ENCODE peak calls at places on chromosomes 12 and 14, in ten cellular contexts. F is fibroblast of pulmonary artery; W is D341Med; Y is NCI-H2029 treated with DMSO at 0.1 percent for 48 hours; Z is A549; P is stimulated activated CD4-positive, alpha-beta T cell treated with anti-CD3 and anti-CD28 coated beads, Interleukin-4, amount 100 ng/mL, for 24 hours; A is amniotic stem cell; J is A172; X is EH; B is neural crest cell. U is an unnamed sample.

GRCh38 chr14:104419865-104420458 is 159.6 kb upstream of the C14orf180 start:
- DNase-seq in F (no peak), J (no peak), X (no peak), W (no peak), P (no peak), A (no peak), B (no peak), Y (no peak), Z (no peak), U (no peak)

GRCh38 chr14:75559451-75560187 is 18.8 kb upstream of the FLVCR2 start:
- DNase-seq in W (no peak), Z (peak), J (peak), X (peak), Y (no peak), F (peak), A (no peak), P (peak), B (no peak), U (no peak)

GRCh38 chr14:31194661-31195060 is 12.9 kb downstream of the HECTD1 start:
- DNase-seq in X (no peak), Y (no peak), W (no peak), B (no peak), A (no peak), F (peak), P (no peak), J (no peak), Z (no peak), U (no peak)

GRCh38 chr14:99273025-99273723 is 1.2 kb upstream of the BCL11B start:
- DNase-seq in B (peak), W (peak), Z (peak), P (peak), A (no peak), Y (no peak), X (peak), F (no peak), J (no peak), U (no peak)

GRCh38 chr14:101026341-101026740 is 122.8 kb upstream of the RTL1 start:
- DNase-seq in J (no peak), A (no peak), B (no peak), F (no peak), Y (no peak), W (no peak), Z (no peak), P (no peak), X (no peak), U (no peak)

GRCh38 chr12:45260481-45260824 is 44.6 kb downstream of the ANO6 start:
- DNase-seq in P (no peak), J (no peak), Z (no peak), Y (no peak), W (no peak), F (no peak), B (no peak), X (no peak), A (no peak), U (no peak)

GRCh38 chr12:47863467-47863866 is 41.3 kb downstream of the VDR start:
- DNase-seq in W (no peak), P (no peak), B (no peak), Y (no peak), A (no peak), X (no peak), Z (no peak), J (no peak), F (no peak), U (no peak)

GRCh38 chr12:89651192-89651591 is 57.4 kb downstream of the ATP2B1 start:
- DNase-seq in J (no peak), Y (no peak), A (no peak), Z (no peak), X (no peak), F (no peak), B (no peak), W (no peak), P (no peak), U (no peak)

GRCh38 chr12:4978737-4979136 is 64.9 kb upstream of the KCNA5 start:
- DNase-seq in J (no peak), B (no peak), Z (no peak), Y (peak), A (no peak), W (no peak), X (no peak), P (no peak), F (no peak), U (no peak)

GRCh38 chr12:94586589-94587259 is 63.6 kb downstream of the TMCC3 start:
- DNase-seq in P (no peak), B (no peak), A (no peak), J (no peak), Z (no peak), Y (no peak), W (no peak), X (no peak), F (peak), U (no peak)

GRCh38 chr12:68483592-68484373 is 126.9 kb upstream of the RAP1B start:
- DNase-seq in Z (no peak), X (peak), P (no peak), B (no peak), A (no peak), Y (no peak), J (no peak), F (peak), W (no peak), U (no peak)